ENCODE peak calls at places on chromosomes 1 and 21, in nine cellular contexts. W is upper lobe of right lung; R is transverse colon; V is mucosa of descending colon; J is spleen; Q is CD8-positive, alpha-beta memory T cell; P is astrocyte; G is dorsolateral prefrontal cortex; I is GM12864. Y is an unnamed sample.

GRCh38 chr1:204723131-204723787 is 37.7 kb upstream of the LRRN2 start:
- DNase-seq in W (no peak), I (no peak), R (no peak), G (peak; percentile 54), P (peak; percentile 12), J (no peak), Q (no peak), V (peak; percentile 24), Y (no peak)

GRCh38 chr1:28915036-28915895 is 897 bp downstream of the EPB41 start:
- DNase-seq in W (no peak), Q (peak; percentile 24), J (peak; percentile 79), V (peak; percentile 52), R (peak; percentile 45), P (peak; percentile 34), I (no peak), G (no peak), Y (peak; percentile 53)

GRCh38 chr1:184296466-184297243 is 90.2 kb upstream of the C1orf21 start:
- DNase-seq in W (peak; percentile 66), V (peak; percentile 83), Q (no peak), R (peak; percentile 73), G (peak; percentile 65), J (peak; percentile 79), P (peak; percentile 93), I (no peak), Y (peak; percentile 76)

GRCh38 chr1:185314416-185314815 is 2.6 kb downstream of the IVNS1ABP start:
- DNase-seq in J (no peak), V (peak; percentile 43), W (no peak), Q (no peak), G (no peak), P (no peak), I (no peak), R (no peak), Y (no peak)

GRCh38 chr21:41138711-41139110 is 29.2 kb upstream of the BACE2 start:
- DNase-seq in Q (no peak), R (no peak), I (no peak), W (no peak), J (no peak), P (no peak), G (no peak), V (no peak), Y (no peak)

GRCh38 chr1:91885331-91885715 is 628 bp downstream of the TGFBR3 start:
- DNase-seq in Q (peak; percentile 38), R (peak; percentile 44), V (peak; percentile 40), G (no peak), J (peak; percentile 87), P (no peak), W (no peak), I (no peak), Y (no peak)

GRCh38 chr1:150127868-150128267 is 21.8 kb upstream of the PLEKHO1 start:
- DNase-seq in P (no peak), W (no peak), G (no peak), R (no peak), J (no peak), V (no peak), I (no peak), Q (no peak), Y (no peak)

GRCh38 chr21:33196956-33197374 is 32.8 kb upstream of the IFNAR2 start:
- DNase-seq in J (no peak), P (peak; percentile 34), G (peak; percentile 64), V (peak; percentile 80), I (no peak), W (peak; percentile 75), R (peak; percentile 63), Q (peak; percentile 32), Y (peak; percentile 59)

DNA sequence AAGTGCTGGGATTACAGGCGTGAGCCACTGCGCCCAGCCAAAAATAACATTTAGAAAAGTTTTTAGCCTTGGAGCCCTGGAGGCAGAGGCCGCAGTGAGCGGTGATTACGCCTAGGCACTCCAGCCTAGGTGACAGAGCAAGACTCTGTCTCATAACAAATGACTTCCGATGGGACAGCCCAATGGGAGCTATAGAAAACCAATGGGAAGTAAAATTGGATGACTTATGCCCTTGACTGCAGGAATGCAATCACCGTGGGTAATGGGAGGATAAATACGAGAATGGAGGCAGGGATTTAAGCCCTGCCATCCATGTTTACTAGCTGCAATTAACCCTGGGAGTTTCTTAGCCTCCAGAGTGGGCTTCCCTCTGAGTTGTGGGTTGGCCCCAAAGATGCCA is 37.0 kb upstream of the CNN3 start:
- DNase-seq in W (no peak), G (no peak), J (no peak), P (no peak), Q (no peak), V (no peak), I (no peak), R (no peak), Y (no peak)
- H3K4me3 ChIP-seq in W (no peak overlapping the region), G (no peak overlapping the region), J (no peak overlapping the region), P (no peak overlapping the region), Q (no peak overlapping the region), V (no peak overlapping the region), I (no peak overlapping the region), R (no peak overlapping the region), Y (no peak overlapping the region)

DNA sequence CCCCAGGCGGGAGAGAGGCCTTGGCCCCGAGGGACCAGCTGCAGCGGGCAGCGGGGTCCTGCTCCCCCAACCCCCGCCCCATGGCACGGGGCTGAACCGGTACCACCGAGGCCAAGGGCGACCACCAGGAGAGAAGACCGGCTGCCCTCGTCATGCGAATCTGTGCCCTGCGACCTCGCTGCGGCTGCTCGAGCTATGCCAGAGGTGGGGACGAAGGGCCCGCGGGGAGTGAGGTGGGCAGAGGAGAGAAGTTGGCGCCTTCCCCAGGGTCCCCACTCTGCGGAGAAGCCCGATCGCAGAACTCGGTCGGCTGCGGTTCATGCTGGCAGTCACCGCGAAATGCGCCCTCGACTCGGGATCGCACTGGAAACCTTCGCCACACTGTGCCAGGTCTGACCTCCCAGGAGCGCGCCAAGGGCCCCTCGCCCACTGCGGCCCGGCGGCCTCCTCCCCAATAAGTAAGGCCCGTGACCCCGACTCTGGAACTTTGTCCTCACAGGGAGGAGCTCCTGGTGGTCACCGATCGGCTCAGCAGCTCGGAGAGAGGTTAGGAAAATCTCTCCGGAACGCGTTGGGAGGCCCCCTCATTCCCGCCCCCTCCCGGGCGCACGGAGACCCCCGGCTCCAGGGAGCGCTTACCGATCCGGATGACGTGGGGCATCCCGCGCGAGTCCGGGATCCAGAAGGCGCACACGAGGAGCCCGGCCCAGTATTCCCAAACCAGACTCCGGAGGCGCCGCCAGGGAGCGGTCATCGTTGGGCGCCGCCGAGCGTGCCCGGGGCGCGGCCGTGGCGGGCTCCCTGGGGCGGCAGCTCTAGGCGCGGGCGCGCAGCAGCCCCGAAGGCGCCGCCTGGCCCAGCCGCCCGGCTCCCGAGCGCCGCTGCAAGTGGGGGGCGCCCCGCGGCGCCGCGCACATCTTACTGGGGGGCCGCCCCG is 692 bp downstream of the GRIK3 start:
- DNase-seq in V (no peak), I (no peak), R (no peak), G (no peak), P (no peak), W (no peak), J (no peak), Q (no peak), Y (no peak)
- H3K4me3 ChIP-seq in V (no peak overlapping the region), I (no peak overlapping the region), R (no peak overlapping the region), G (peak overlapping the region; percentile 39), P (no peak overlapping the region), W (no peak overlapping the region), J (peak overlapping the region; percentile 52), Q (no peak overlapping the region), Y (no peak overlapping the region)

DNA sequence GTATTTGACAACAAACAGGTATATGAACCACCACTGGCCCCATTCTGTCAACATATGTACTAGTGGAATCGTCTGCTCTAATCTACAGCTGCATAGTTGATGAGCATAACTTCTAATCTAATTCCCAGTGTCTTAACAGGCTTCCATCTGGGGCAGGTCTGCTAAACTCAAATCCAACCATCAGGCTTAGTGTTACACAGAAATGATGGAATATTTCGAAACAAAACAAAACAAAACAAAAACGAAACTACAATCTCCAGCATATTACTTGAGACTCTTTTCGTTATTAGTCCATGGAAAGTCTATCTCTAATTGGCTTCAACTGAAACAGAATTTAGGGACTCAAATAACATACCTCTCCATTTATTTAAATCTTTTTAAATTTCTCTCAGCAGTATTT is 37.6 kb downstream of the DIPK1A start:
- DNase-seq in P (no peak), J (no peak), I (no peak), V (no peak), G (no peak), W (no peak), Q (no peak), R (no peak), Y (no peak)
- H3K4me3 ChIP-seq in P (no peak overlapping the region), J (no peak overlapping the region), I (no peak overlapping the region), V (no peak overlapping the region), G (no peak overlapping the region), W (no peak overlapping the region), Q (no peak overlapping the region), R (no peak overlapping the region), Y (no peak overlapping the region)

GRCh38 chr1:75166821-75167220 is 32.6 kb downstream of the LHX8 start:
- DNase-seq in P (no peak), V (no peak), J (no peak), R (no peak), G (no peak), I (no peak), Q (no peak), W (no peak), Y (no peak)
- H3K4me3 ChIP-seq in P (no peak overlapping the region), V (no peak overlapping the region), J (no peak overlapping the region), R (no peak overlapping the region), G (no peak overlapping the region), I (no peak overlapping the region), Q (no peak overlapping the region), W (no peak overlapping the region), Y (no peak overlapping the region)

Y was measured in Jurkat, Clone E6-1.